ENCODE peak calls at places on chromosomes 5 and 9, in nine cellular contexts. One of them, this sample, is unnamed.

GRCh38 chr5:14977058-14977640 is 105.6 kb upstream of the ANKH start:
- DNase-seq in mucosa of descending colon: peak
- DNase-seq in heart left ventricle: no peak
- DNase-seq in PC-3: peak
- DNase-seq in kidney epithelial cell: no peak
- DNase-seq in bronchial epithelial cell: peak
- DNase-seq in fibroblast of mammary gland: no peak
- DNase-seq in foreskin fibroblast: no peak
- DNase-seq in adrenal gland: no peak
- DNase-seq in this sample: no peak

GRCh38 chr5:15798006-15798405 is 298.0 kb downstream of the FBXL7 start:
- DNase-seq in adrenal gland: no peak
- DNase-seq in bronchial epithelial cell: no peak
- DNase-seq in fibroblast of mammary gland: no peak
- DNase-seq in heart left ventricle: no peak
- DNase-seq in kidney epithelial cell: no peak
- DNase-seq in PC-3: no peak
- DNase-seq in mucosa of descending colon: no peak
- DNase-seq in foreskin fibroblast: no peak
- DNase-seq in this sample: no peak

GRCh38 chr5:120852222-120852860 is 388.2 kb downstream of the PRR16 start:
- DNase-seq in fibroblast of mammary gland: no peak
- DNase-seq in bronchial epithelial cell: no peak
- DNase-seq in kidney epithelial cell: no peak
- DNase-seq in foreskin fibroblast: no peak
- DNase-seq in heart left ventricle: no peak
- DNase-seq in adrenal gland: no peak
- DNase-seq in PC-3: no peak
- DNase-seq in mucosa of descending colon: no peak
- DNase-seq in this sample: no peak

GRCh38 chr9:104144336-104144735 is 50.2 kb downstream of the SMC2 start:
- DNase-seq in PC-3: peak
- DNase-seq in bronchial epithelial cell: no peak
- DNase-seq in mucosa of descending colon: no peak
- DNase-seq in adrenal gland: no peak
- DNase-seq in foreskin fibroblast: peak
- DNase-seq in heart left ventricle: no peak
- DNase-seq in fibroblast of mammary gland: peak
- DNase-seq in kidney epithelial cell: no peak
- DNase-seq in this sample: no peak

GRCh38 chr5:52725065-52725746 is 62.5 kb upstream of the ITGA1 start:
- DNase-seq in fibroblast of mammary gland: no peak
- DNase-seq in foreskin fibroblast: no peak
- DNase-seq in PC-3: peak
- DNase-seq in mucosa of descending colon: peak
- DNase-seq in adrenal gland: peak
- DNase-seq in bronchial epithelial cell: peak
- DNase-seq in heart left ventricle: no peak
- DNase-seq in kidney epithelial cell: no peak
- DNase-seq in this sample: no peak

GRCh38 chr5:148828461-148829247 is 2.2 kb downstream of the ADRB2 start:
- DNase-seq in PC-3: peak
- DNase-seq in bronchial epithelial cell: peak
- DNase-seq in kidney epithelial cell: no peak
- DNase-seq in heart left ventricle: no peak
- DNase-seq in adrenal gland: no peak
- DNase-seq in foreskin fibroblast: peak
- DNase-seq in fibroblast of mammary gland: no peak
- DNase-seq in mucosa of descending colon: no peak
- DNase-seq in this sample: no peak

GRCh38 chr9:130651752-130652151 is 12.6 kb upstream of the PRDM12 start:
- DNase-seq in mucosa of descending colon: no peak
- DNase-seq in bronchial epithelial cell: no peak
- DNase-seq in heart left ventricle: no peak
- DNase-seq in adrenal gland: no peak
- DNase-seq in foreskin fibroblast: no peak
- DNase-seq in kidney epithelial cell: no peak
- DNase-seq in fibroblast of mammary gland: no peak
- DNase-seq in PC-3: no peak
- DNase-seq in this sample: no peak

GRCh38 chr5:6359941-6360683 is 18.2 kb downstream of the MED10 start:
- DNase-seq in foreskin fibroblast: no peak
- DNase-seq in PC-3: peak
- DNase-seq in adrenal gland: no peak
- DNase-seq in bronchial epithelial cell: no peak
- DNase-seq in mucosa of descending colon: no peak
- DNase-seq in fibroblast of mammary gland: no peak
- DNase-seq in kidney epithelial cell: no peak
- DNase-seq in heart left ventricle: no peak
- DNase-seq in this sample: no peak

GRCh38 chr5:78983601-78984000 is 1.5 kb downstream of the ARSB start:
- DNase-seq in mucosa of descending colon: no peak
- DNase-seq in heart left ventricle: no peak
- DNase-seq in adrenal gland: no peak
- DNase-seq in foreskin fibroblast: no peak
- DNase-seq in PC-3: peak
- DNase-seq in fibroblast of mammary gland: no peak
- DNase-seq in kidney epithelial cell: no peak
- DNase-seq in bronchial epithelial cell: no peak
- DNase-seq in this sample: no peak

GRCh38 chr5:39024005-39024404 is 50.2 kb downstream of the RICTOR start:
- DNase-seq in bronchial epithelial cell: no peak
- DNase-seq in fibroblast of mammary gland: no peak
- DNase-seq in PC-3: no peak
- DNase-seq in foreskin fibroblast: no peak
- DNase-seq in mucosa of descending colon: no peak
- DNase-seq in kidney epithelial cell: no peak
- DNase-seq in heart left ventricle: no peak
- DNase-seq in adrenal gland: no peak
- DNase-seq in this sample: no peak

GRCh38 chr9:135674977-135675376 is 11.9 kb downstream of the LCN9 start:
- DNase-seq in fibroblast of mammary gland: no peak
- DNase-seq in bronchial epithelial cell: no peak
- DNase-seq in heart left ventricle: no peak
- DNase-seq in kidney epithelial cell: no peak
- DNase-seq in mucosa of descending colon: no peak
- DNase-seq in adrenal gland: no peak
- DNase-seq in PC-3: no peak
- DNase-seq in foreskin fibroblast: no peak
- DNase-seq in this sample: no peak

GRCh38 chr9:135670721-135671590 is 7.8 kb downstream of the LCN9 start:
- DNase-seq in PC-3: no peak
- DNase-seq in adrenal gland: no peak
- DNase-seq in kidney epithelial cell: no peak
- DNase-seq in bronchial epithelial cell: no peak
- DNase-seq in foreskin fibroblast: no peak
- DNase-seq in mucosa of descending colon: no peak
- DNase-seq in heart left ventricle: no peak
- DNase-seq in fibroblast of mammary gland: no peak
- DNase-seq in this sample: no peak

GRCh38 chr9:135673941-135674340 is 10.8 kb downstream of the LCN9 start:
- DNase-seq in kidney epithelial cell: no peak
- DNase-seq in mucosa of descending colon: no peak
- DNase-seq in adrenal gland: no peak
- DNase-seq in bronchial epithelial cell: no peak
- DNase-seq in heart left ventricle: no peak
- DNase-seq in PC-3: no peak
- DNase-seq in fibroblast of mammary gland: no peak
- DNase-seq in foreskin fibroblast: no peak
- DNase-seq in this sample: no peak

GRCh38 chr9:135669616-135670285 is 6.6 kb downstream of the LCN9 start:
- DNase-seq in mucosa of descending colon: no peak
- DNase-seq in foreskin fibroblast: no peak
- DNase-seq in adrenal gland: no peak
- DNase-seq in kidney epithelial cell: no peak
- DNase-seq in fibroblast of mammary gland: no peak
- DNase-seq in bronchial epithelial cell: no peak
- DNase-seq in heart left ventricle: no peak
- DNase-seq in PC-3: no peak
- DNase-seq in this sample: no peak

DNA sequence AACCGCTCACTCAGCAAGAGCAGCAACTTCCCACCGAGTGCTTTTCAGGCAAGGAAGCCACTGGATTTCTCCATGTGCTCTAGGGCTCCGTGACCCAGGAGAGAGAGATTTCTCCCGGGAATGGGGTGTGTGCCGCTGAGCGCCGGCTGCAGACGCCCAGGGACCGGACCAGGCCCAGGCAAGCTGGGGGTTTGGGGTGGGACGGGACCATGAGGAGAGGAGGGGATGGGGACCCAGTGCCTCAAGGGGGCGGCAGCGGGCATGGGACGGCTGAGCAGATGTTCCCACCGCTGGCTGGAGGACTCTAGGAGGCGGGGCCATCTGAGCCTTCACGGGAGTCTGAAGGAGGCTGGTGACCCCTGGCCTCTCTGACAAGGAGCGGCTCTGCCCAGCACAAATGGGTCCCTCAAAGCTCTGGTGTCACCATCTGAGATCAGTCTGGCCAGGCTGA is 8.5 kb downstream of the LCN9 start:
- DNase-seq in adrenal gland: no peak
- DNase-seq in kidney epithelial cell: no peak
- DNase-seq in fibroblast of mammary gland: no peak
- DNase-seq in PC-3: no peak
- DNase-seq in bronchial epithelial cell: no peak
- DNase-seq in foreskin fibroblast: no peak
- DNase-seq in mucosa of descending colon: no peak
- DNase-seq in heart left ventricle: no peak
- DNase-seq in this sample: no peak
- TF ChIP-seq CTCF in adrenal gland: no peak
- TF ChIP-seq CTCF in kidney epithelial cell: no peak
- TF ChIP-seq CTCF in fibroblast of mammary gland: no peak
- TF ChIP-seq CTCF in PC-3: peak
- TF ChIP-seq CTCF in bronchial epithelial cell: no peak
- TF ChIP-seq CTCF in foreskin fibroblast: no peak
- TF ChIP-seq CTCF in mucosa of descending colon: no peak
- TF ChIP-seq CTCF in heart left ventricle: no peak
- TF ChIP-seq CTCF in this sample: no peak

GRCh38 chr5:141186897-141187512 is at the start of gene PCDHB9:
- DNase-seq in heart left ventricle: no peak
- DNase-seq in kidney epithelial cell: no peak
- DNase-seq in PC-3: peak
- DNase-seq in foreskin fibroblast: peak
- DNase-seq in mucosa of descending colon: peak
- DNase-seq in bronchial epithelial cell: no peak
- DNase-seq in adrenal gland: no peak
- DNase-seq in fibroblast of mammary gland: peak
- DNase-seq in this sample: no peak

GRCh38 chr5:141196363-141196762 is 3.1 kb upstream of the PCDHB11 start:
- DNase-seq in kidney epithelial cell: no peak
- DNase-seq in mucosa of descending colon: no peak
- DNase-seq in foreskin fibroblast: no peak
- DNase-seq in PC-3: no peak
- DNase-seq in heart left ventricle: no peak
- DNase-seq in bronchial epithelial cell: no peak
- DNase-seq in adrenal gland: no peak
- DNase-seq in fibroblast of mammary gland: no peak
- DNase-seq in this sample: no peak

GRCh38 chr5:141192110-141192725 is at the start of gene PCDHB10:
- DNase-seq in heart left ventricle: no peak
- DNase-seq in PC-3: peak
- DNase-seq in adrenal gland: no peak
- DNase-seq in kidney epithelial cell: no peak
- DNase-seq in mucosa of descending colon: peak
- DNase-seq in foreskin fibroblast: peak
- DNase-seq in bronchial epithelial cell: peak
- DNase-seq in fibroblast of mammary gland: peak
- DNase-seq in this sample: no peak
- TF ChIP-seq CTCF in heart left ventricle: peak
- TF ChIP-seq CTCF in PC-3: peak
- TF ChIP-seq CTCF in adrenal gland: peak
- TF ChIP-seq CTCF in kidney epithelial cell: peak
- TF ChIP-seq CTCF in mucosa of descending colon: no peak
- TF ChIP-seq CTCF in foreskin fibroblast: peak
- TF ChIP-seq CTCF in bronchial epithelial cell: peak
- TF ChIP-seq CTCF in fibroblast of mammary gland: peak
- TF ChIP-seq CTCF in this sample: peak

GRCh38 chr9:9299134-9299533 is 1313.7 kb downstream of the PTPRD start:
- DNase-seq in kidney epithelial cell: no peak
- DNase-seq in foreskin fibroblast: no peak
- DNase-seq in fibroblast of mammary gland: no peak
- DNase-seq in PC-3: no peak
- DNase-seq in heart left ventricle: no peak
- DNase-seq in adrenal gland: no peak
- DNase-seq in mucosa of descending colon: no peak
- DNase-seq in bronchial epithelial cell: no peak
- DNase-seq in this sample: no peak
- TF ChIP-seq CTCF in kidney epithelial cell: no peak
- TF ChIP-seq CTCF in foreskin fibroblast: no peak
- TF ChIP-seq CTCF in fibroblast of mammary gland: no peak
- TF ChIP-seq CTCF in PC-3: no peak
- TF ChIP-seq CTCF in heart left ventricle: no peak
- TF ChIP-seq CTCF in adrenal gland: no peak
- TF ChIP-seq CTCF in mucosa of descending colon: no peak
- TF ChIP-seq CTCF in bronchial epithelial cell: no peak
- TF ChIP-seq CTCF in this sample: no peak

GRCh38 chr5:77518304-77518703 is 26.2 kb upstream of the WDR41 start:
- DNase-seq in adrenal gland: no peak
- DNase-seq in mucosa of descending colon: no peak
- DNase-seq in fibroblast of mammary gland: peak
- DNase-seq in PC-3: peak
- DNase-seq in foreskin fibroblast: peak
- DNase-seq in kidney epithelial cell: no peak
- DNase-seq in bronchial epithelial cell: peak
- DNase-seq in heart left ventricle: no peak
- DNase-seq in this sample: no peak
- TF ChIP-seq CTCF in adrenal gland: no peak
- TF ChIP-seq CTCF in mucosa of descending colon: no peak
- TF ChIP-seq CTCF in fibroblast of mammary gland: peak
- TF ChIP-seq CTCF in PC-3: peak
- TF ChIP-seq CTCF in foreskin fibroblast: no peak
- TF ChIP-seq CTCF in kidney epithelial cell: peak
- TF ChIP-seq CTCF in bronchial epithelial cell: no peak
- TF ChIP-seq CTCF in heart left ventricle: peak
- TF ChIP-seq CTCF in this sample: peak

This sample was measured in AG09319.